ENCODE peak calls at places on chromosome 14, in seven cellular contexts. One of them, this sample, is unnamed.

GRCh38 chr14:76348898-76349297 is 27.0 kb upstream of the ESRRB start:
- DNase-seq in hepatocyte: no peak
- DNase-seq in A549: no peak
- DNase-seq in fibroblast of lung: peak; percentile 11
- DNase-seq in lower lobe of right lung: no peak
- DNase-seq in ovary: no peak
- DNase-seq in small intestine: no peak
- DNase-seq in this sample: no peak

GRCh38 chr14:70882771-70883492 is 24.3 kb upstream of the PCNX1 start:
- DNase-seq in hepatocyte: no peak
- DNase-seq in A549: no peak
- DNase-seq in fibroblast of lung: peak; percentile 70
- DNase-seq in lower lobe of right lung: no peak
- DNase-seq in ovary: no peak
- DNase-seq in small intestine: no peak
- DNase-seq in this sample: no peak

GRCh38 chr14:104135904-104136471 is 2.4 kb upstream of the KIF26A start:
- DNase-seq in hepatocyte: no peak
- DNase-seq in A549: no peak
- DNase-seq in fibroblast of lung: no peak
- DNase-seq in lower lobe of right lung: peak; percentile 42
- DNase-seq in ovary: peak; percentile 19
- DNase-seq in small intestine: no peak
- DNase-seq in this sample: peak; percentile 67

GRCh38 chr14:54564071-54564798 is 2.7 kb upstream of the SAMD4A start:
- DNase-seq in hepatocyte: peak; percentile 48
- DNase-seq in A549: peak; percentile 24
- DNase-seq in fibroblast of lung: peak; percentile 71
- DNase-seq in lower lobe of right lung: no peak
- DNase-seq in ovary: no peak
- DNase-seq in small intestine: peak; percentile 57
- DNase-seq in this sample: no peak

GRCh38 chr14:90060312-90060964 is 1.4 kb upstream of the KCNK13 start:
- DNase-seq in hepatocyte: peak; percentile 70
- DNase-seq in A549: peak; percentile 48
- DNase-seq in fibroblast of lung: peak; percentile 42
- DNase-seq in lower lobe of right lung: peak; percentile 47
- DNase-seq in ovary: no peak
- DNase-seq in small intestine: peak; percentile 52
- DNase-seq in this sample: peak; percentile 83

GRCh38 chr14:92651106-92651792 is 97.2 kb downstream of the LGMN start:
- DNase-seq in hepatocyte: no peak
- DNase-seq in A549: no peak
- DNase-seq in fibroblast of lung: no peak
- DNase-seq in lower lobe of right lung: peak; percentile 86
- DNase-seq in ovary: no peak
- DNase-seq in small intestine: peak; percentile 25
- DNase-seq in this sample: peak; percentile 79

GRCh38 chr14:65164068-65164824 is 61.9 kb upstream of the MAX start:
- DNase-seq in hepatocyte: peak; percentile 60
- DNase-seq in A549: peak; percentile 64
- DNase-seq in fibroblast of lung: peak; percentile 69
- DNase-seq in lower lobe of right lung: no peak
- DNase-seq in ovary: no peak
- DNase-seq in small intestine: peak; percentile 59
- DNase-seq in this sample: no peak

GRCh38 chr14:92613681-92614260 is 100.2 kb downstream of the RIN3 start:
- DNase-seq in hepatocyte: no peak
- DNase-seq in A549: no peak
- DNase-seq in fibroblast of lung: no peak
- DNase-seq in lower lobe of right lung: no peak
- DNase-seq in ovary: no peak
- DNase-seq in small intestine: no peak
- DNase-seq in this sample: no peak

GRCh38 chr14:90397401-90398314 is 829 bp downstream of the CALM1 start:
- DNase-seq in hepatocyte: peak; percentile 69
- DNase-seq in A549: peak; percentile 68
- DNase-seq in fibroblast of lung: peak; percentile 37
- DNase-seq in lower lobe of right lung: peak; percentile 78
- DNase-seq in ovary: peak; percentile 76
- DNase-seq in small intestine: peak; percentile 49
- DNase-seq in this sample: peak; percentile 67

GRCh38 chr14:54838931-54839512 is 63.6 kb downstream of the GCH1 start:
- DNase-seq in hepatocyte: no peak
- DNase-seq in A549: no peak
- DNase-seq in fibroblast of lung: no peak
- DNase-seq in lower lobe of right lung: no peak
- DNase-seq in ovary: no peak
- DNase-seq in small intestine: no peak
- DNase-seq in this sample: no peak

GRCh38 chr14:102795060-102795925 is 18.0 kb downstream of the TRAF3 start:
- DNase-seq in hepatocyte: peak; percentile 83
- DNase-seq in A549: peak; percentile 86
- DNase-seq in fibroblast of lung: peak; percentile 90
- DNase-seq in lower lobe of right lung: peak; percentile 68
- DNase-seq in ovary: no peak
- DNase-seq in small intestine: peak; percentile 86
- DNase-seq in this sample: no peak

GRCh38 chr14:75011356-75012097 is 8.8 kb downstream of the EIF2B2 start:
- DNase-seq in hepatocyte: no peak
- DNase-seq in A549: no peak
- DNase-seq in fibroblast of lung: peak; percentile 69
- DNase-seq in lower lobe of right lung: no peak
- DNase-seq in ovary: no peak
- DNase-seq in small intestine: no peak
- DNase-seq in this sample: no peak

GRCh38 chr14:21109377-21110260 is 8.8 kb downstream of the TMEM253 start:
- DNase-seq in hepatocyte: no peak
- DNase-seq in A549: no peak
- DNase-seq in fibroblast of lung: no peak
- DNase-seq in lower lobe of right lung: no peak
- DNase-seq in ovary: no peak
- DNase-seq in small intestine: no peak
- DNase-seq in this sample: no peak

GRCh38 chr14:91173221-91173670 is 59.4 kb downstream of the DGLUCY start:
- DNase-seq in hepatocyte: peak; percentile 88
- DNase-seq in A549: peak; percentile 74
- DNase-seq in fibroblast of lung: peak; percentile 86
- DNase-seq in lower lobe of right lung: peak; percentile 87
- DNase-seq in ovary: peak; percentile 93
- DNase-seq in small intestine: peak; percentile 76
- DNase-seq in this sample: peak; percentile 90

GRCh38 chr14:89013698-89014569 is 189.5 kb downstream of the TTC8 start:
- DNase-seq in hepatocyte: no peak
- DNase-seq in A549: no peak
- DNase-seq in fibroblast of lung: no peak
- DNase-seq in lower lobe of right lung: no peak
- DNase-seq in ovary: no peak
- DNase-seq in small intestine: no peak
- DNase-seq in this sample: no peak

GRCh38 chr14:68734231-68734732 is 58.6 kb downstream of the ZFP36L1 start:
- DNase-seq in hepatocyte: no peak
- DNase-seq in A549: no peak
- DNase-seq in fibroblast of lung: no peak
- DNase-seq in lower lobe of right lung: no peak
- DNase-seq in ovary: no peak
- DNase-seq in small intestine: peak; percentile 49
- DNase-seq in this sample: no peak

GRCh38 chr14:88426271-88426670 is 40.8 kb downstream of the SPATA7 start:
- DNase-seq in hepatocyte: no peak
- DNase-seq in A549: no peak
- DNase-seq in fibroblast of lung: peak; percentile 36
- DNase-seq in lower lobe of right lung: no peak
- DNase-seq in ovary: no peak
- DNase-seq in small intestine: no peak
- DNase-seq in this sample: no peak

GRCh38 chr14:77186911-77187648 is 5.5 kb downstream of the TMEM63C start:
- DNase-seq in hepatocyte: peak; percentile 60
- DNase-seq in A549: no peak
- DNase-seq in fibroblast of lung: no peak
- DNase-seq in lower lobe of right lung: no peak
- DNase-seq in ovary: no peak
- DNase-seq in small intestine: no peak
- DNase-seq in this sample: no peak

GRCh38 chr14:101236496-101237240 is 324.6 kb upstream of the DIO3 start:
- DNase-seq in hepatocyte: no peak
- DNase-seq in A549: no peak
- DNase-seq in fibroblast of lung: no peak
- DNase-seq in lower lobe of right lung: no peak
- DNase-seq in ovary: no peak
- DNase-seq in small intestine: no peak
- DNase-seq in this sample: no peak

GRCh38 chr14:105203057-105203494 is 22.0 kb upstream of the NUDT14 start:
- DNase-seq in hepatocyte: peak; percentile 85
- DNase-seq in A549: peak; percentile 81
- DNase-seq in fibroblast of lung: peak; percentile 55
- DNase-seq in lower lobe of right lung: peak; percentile 88
- DNase-seq in ovary: peak; percentile 79
- DNase-seq in small intestine: peak; percentile 59
- DNase-seq in this sample: peak; percentile 95

GRCh38 chr14:21498540-21499526 is 12.3 kb downstream of the METTL3 start:
- DNase-seq in hepatocyte: peak; percentile 76
- DNase-seq in A549: peak; percentile 49
- DNase-seq in fibroblast of lung: peak; percentile 65
- DNase-seq in lower lobe of right lung: no peak
- DNase-seq in ovary: no peak
- DNase-seq in small intestine: peak; percentile 45
- DNase-seq in this sample: no peak

GRCh38 chr14:100524933-100525243 is 62.3 kb downstream of the BEGAIN start:
- DNase-seq in hepatocyte: peak; percentile 35
- DNase-seq in A549: peak; percentile 41
- DNase-seq in fibroblast of lung: peak; percentile 9
- DNase-seq in lower lobe of right lung: no peak
- DNase-seq in ovary: no peak
- DNase-seq in small intestine: no peak
- DNase-seq in this sample: peak; percentile 24

GRCh38 chr14:93964281-93964680 is 12.1 kb downstream of the ASB2 start:
- DNase-seq in hepatocyte: no peak
- DNase-seq in A549: no peak
- DNase-seq in fibroblast of lung: no peak
- DNase-seq in lower lobe of right lung: no peak
- DNase-seq in ovary: no peak
- DNase-seq in small intestine: no peak
- DNase-seq in this sample: no peak
- H3K4me1 ChIP-seq in hepatocyte: peaks cover 10% of the 10 kb centered on the region
- H3K4me1 ChIP-seq in A549: peaks cover 24% of the 10 kb centered on the region
- H3K4me1 ChIP-seq in fibroblast of lung: peaks cover 8% of the 10 kb centered on the region
- H3K4me1 ChIP-seq in lower lobe of right lung: peaks cover 60% of the 10 kb centered on the region
- H3K4me1 ChIP-seq in ovary: no peaks in the 10 kb centered on the region
- H3K4me1 ChIP-seq in small intestine: no peaks in the 10 kb centered on the region
- H3K4me1 ChIP-seq in this sample: peaks cover 8% of the 10 kb centered on the region

DNA sequence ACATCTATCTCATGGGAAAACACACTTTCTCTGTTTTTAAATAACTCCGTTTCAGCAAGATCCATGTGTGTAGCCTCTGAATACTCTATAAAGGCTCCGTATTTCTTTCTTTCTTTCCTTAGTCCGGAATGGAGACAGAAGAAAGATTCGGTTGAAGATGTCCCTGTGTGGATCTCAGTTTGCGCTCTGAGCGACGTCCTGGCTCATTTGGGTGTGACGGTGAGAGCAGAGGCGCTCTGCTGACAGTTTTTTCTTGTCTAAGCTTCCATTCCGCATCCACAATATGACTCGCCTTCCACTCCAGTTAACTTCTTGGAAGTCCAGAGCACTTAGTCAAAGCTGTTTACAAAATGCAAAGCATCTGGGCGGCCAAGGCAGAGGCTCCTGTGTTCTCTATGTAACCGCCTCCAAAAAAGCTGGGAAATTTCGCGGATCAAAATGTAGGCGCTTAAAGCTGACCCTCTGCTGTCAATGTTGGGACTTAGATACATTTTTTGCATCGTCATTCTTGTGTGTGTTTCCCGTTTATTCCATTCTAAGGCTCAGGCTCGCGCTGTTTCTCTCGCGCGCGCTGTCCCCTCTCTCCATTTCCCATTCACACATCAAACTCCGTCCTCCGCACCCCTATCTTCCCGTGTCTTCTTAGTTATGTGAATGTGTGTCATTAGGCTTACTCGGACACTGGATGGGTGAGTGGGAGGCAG is 910 bp upstream of the FLRT2 start:
- DNase-seq in hepatocyte: peak; percentile 48
- DNase-seq in A549: no peak
- DNase-seq in fibroblast of lung: peak; percentile 70
- DNase-seq in lower lobe of right lung: peak; percentile 13
- DNase-seq in ovary: peak; percentile 28
- DNase-seq in small intestine: no peak
- DNase-seq in this sample: no peak
- H3K4me3 ChIP-seq in hepatocyte: peak overlapping the region; percentile 71
- H3K4me3 ChIP-seq in A549: peak overlapping the region; percentile 51
- H3K4me3 ChIP-seq in fibroblast of lung: peak overlapping the region; percentile 71
- H3K4me3 ChIP-seq in lower lobe of right lung: peak overlapping the region; percentile 58
- H3K4me3 ChIP-seq in ovary: peak overlapping the region; percentile 70
- H3K4me3 ChIP-seq in small intestine: no peak overlapping the region
- H3K4me3 ChIP-seq in this sample: peak overlapping the region; percentile 35

GRCh38 chr14:97412933-97413574 is 615.9 kb downstream of the VRK1 start:
- DNase-seq in hepatocyte: no peak
- DNase-seq in A549: no peak
- DNase-seq in fibroblast of lung: no peak
- DNase-seq in lower lobe of right lung: no peak
- DNase-seq in ovary: no peak
- DNase-seq in small intestine: no peak
- DNase-seq in this sample: no peak
- H3K4me1 ChIP-seq in hepatocyte: peaks cover 10% of the 10 kb centered on the region
- H3K4me1 ChIP-seq in A549: peaks cover 3% of the 10 kb centered on the region
- H3K4me1 ChIP-seq in fibroblast of lung: no peaks in the 10 kb centered on the region
- H3K4me1 ChIP-seq in lower lobe of right lung: peaks cover 7% of the 10 kb centered on the region
- H3K4me1 ChIP-seq in ovary: no peaks in the 10 kb centered on the region
- H3K4me1 ChIP-seq in small intestine: no peaks in the 10 kb centered on the region
- H3K4me1 ChIP-seq in this sample: no peaks in the 10 kb centered on the region

DNA sequence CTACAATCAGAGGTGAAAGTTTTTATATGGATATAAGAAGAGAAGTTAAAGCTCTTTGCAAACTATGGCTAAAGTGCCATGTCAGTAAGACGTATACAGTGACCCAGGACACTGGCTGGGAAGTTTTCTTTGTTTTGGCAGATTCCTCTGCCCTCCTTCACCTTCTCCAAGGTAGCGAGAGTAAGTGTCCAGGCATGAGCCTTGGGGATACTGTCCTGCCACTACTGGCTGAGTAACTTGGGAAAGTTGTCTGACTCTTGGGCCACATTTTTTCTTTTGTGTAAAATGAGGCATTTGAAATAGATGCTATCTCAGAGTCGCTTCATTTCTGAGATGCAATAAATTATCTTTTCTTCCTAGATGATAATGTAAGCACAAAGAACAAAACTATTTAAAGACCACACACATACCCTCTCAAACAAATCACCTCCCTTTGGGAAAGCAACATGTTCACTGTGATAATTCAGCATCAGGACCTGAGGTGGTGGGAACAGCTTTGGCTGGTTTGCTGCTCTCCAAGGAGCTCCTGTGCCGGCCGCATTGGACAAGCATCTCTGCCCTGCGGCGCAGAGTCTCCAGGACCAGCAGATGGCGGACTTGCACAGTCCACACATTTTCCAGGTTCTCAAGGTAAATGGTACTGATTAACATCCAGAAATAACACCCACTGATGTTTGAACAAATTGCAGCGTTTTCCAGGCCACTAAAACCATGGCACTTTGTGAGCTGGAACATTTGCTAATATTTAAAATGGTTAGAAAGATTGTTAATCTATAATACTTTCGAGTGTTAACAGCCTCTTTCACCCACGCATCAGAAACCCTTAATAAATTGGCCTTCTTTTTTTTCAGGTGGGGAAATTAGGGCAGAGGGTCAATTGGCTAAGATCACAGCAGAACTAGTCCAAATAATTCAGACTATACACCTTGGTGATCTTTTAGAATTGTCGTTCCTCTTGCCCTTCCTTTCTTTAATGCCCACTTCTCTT is 106.2 kb downstream of the PTCSC3 start:
- DNase-seq in hepatocyte: peak; percentile 85
- DNase-seq in A549: peak; percentile 57
- DNase-seq in fibroblast of lung: peak; percentile 66
- DNase-seq in lower lobe of right lung: peak; percentile 78
- DNase-seq in ovary: no peak
- DNase-seq in small intestine: peak; percentile 64
- DNase-seq in this sample: peak; percentile 82
- H3K4me3 ChIP-seq in hepatocyte: no peak overlapping the region
- H3K4me3 ChIP-seq in A549: no peak overlapping the region
- H3K4me3 ChIP-seq in fibroblast of lung: no peak overlapping the region
- H3K4me3 ChIP-seq in lower lobe of right lung: no peak overlapping the region
- H3K4me3 ChIP-seq in ovary: no peak overlapping the region
- H3K4me3 ChIP-seq in small intestine: no peak overlapping the region
- H3K4me3 ChIP-seq in this sample: no peak overlapping the region